ENCODE peak calls at places on chromosomes 5 and 9, in nine cellular contexts. O is PC-3; K is cardiac muscle cell; X is CD8-positive, alpha-beta memory T cell; F is GM06990; Q is AG04450; J is esophagus squamous epithelium; U is tibial artery; E is OCI-LY7. D is an unnamed sample.

GRCh38 chr5:2430606-2431005 is 320.9 kb downstream of the IRX2 start:
- DNase-seq in K (no peak), U (no peak), Q (no peak), E (no peak), O (no peak), F (no peak), X (no peak), J (no peak), D (peak)

GRCh38 chr5:30042677-30043076 is 1150.8 kb upstream of the CDH6 start:
- DNase-seq in U (no peak), O (no peak), F (no peak), Q (no peak), X (no peak), K (no peak), E (no peak), J (no peak), D (no peak)

GRCh38 chr9:113222482-113222841 is 1.1 kb downstream of the SLC31A1 start:
- DNase-seq in E (no peak), K (peak), J (no peak), F (no peak), O (no peak), X (no peak), U (no peak), Q (no peak), D (peak)

GRCh38 chr5:138654281-138654867 is 79.2 kb upstream of the HSPA9 start:
- DNase-seq in Q (peak), F (peak), U (no peak), J (no peak), K (no peak), E (no peak), X (peak), O (peak), D (peak)

GRCh38 chr5:111942661-111943401 is 185.8 kb upstream of the NREP start:
- DNase-seq in U (no peak), Q (no peak), E (no peak), X (no peak), J (no peak), K (no peak), O (no peak), F (no peak), D (no peak)

GRCh38 chr5:36728697-36729543 is 122.5 kb downstream of the SLC1A3 start:
- DNase-seq in Q (peak), J (no peak), K (peak), X (peak), E (peak), U (no peak), O (peak), F (no peak), D (peak)

GRCh38 chr5:78610163-78610583 is 38.4 kb downstream of the LHFPL2 start:
- DNase-seq in X (no peak), K (no peak), Q (no peak), U (no peak), E (no peak), F (no peak), O (no peak), J (no peak), D (no peak)

GRCh38 chr5:146965781-146966659 is 87.5 kb upstream of the PPP2R2B start:
- DNase-seq in Q (peak), J (no peak), F (no peak), E (peak), U (peak), K (peak), X (peak), O (peak), D (peak)

GRCh38 chr5:141478321-141478945 is 2.7 kb downstream of the PCDHGC3 start:
- DNase-seq in J (no peak), U (no peak), E (no peak), Q (no peak), X (no peak), F (no peak), K (no peak), O (no peak), D (peak)
- H3K4me3 ChIP-seq in J (peak), U (peak), E (peak), Q (peak), X (no peak), F (no peak), K (no peak), O (no peak), D (no peak)

GRCh38 chr5:134223406-134224251 is 2.2 kb downstream of the PPP2CA start:
- DNase-seq in Q (no peak), U (no peak), O (peak), E (no peak), K (no peak), F (no peak), X (no peak), J (no peak), D (peak)
- H3K4me3 ChIP-seq in Q (peak), U (peak), O (peak), E (peak), K (peak), F (peak), X (peak), J (peak), D (peak)

DNA sequence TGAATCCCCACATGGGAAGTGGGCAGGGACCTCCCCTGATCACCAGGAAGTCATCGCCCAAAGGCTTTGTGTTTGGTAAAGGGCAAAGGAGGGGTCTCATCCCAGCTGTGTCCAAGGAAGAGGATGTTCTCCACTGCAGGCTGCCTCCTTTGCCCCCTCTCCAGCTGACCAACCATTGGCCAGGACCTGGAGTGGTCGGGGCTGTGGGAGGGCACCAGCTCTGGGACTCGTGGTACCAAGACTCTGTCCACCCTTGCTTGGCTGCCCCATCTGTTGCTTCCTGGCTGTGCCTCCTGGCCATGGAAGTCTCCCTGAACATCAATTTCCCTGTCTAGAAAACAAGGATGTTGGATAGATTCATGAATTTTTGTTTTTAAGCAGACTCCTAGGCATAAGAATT is 34.1 kb downstream of the COL15A1 start:
- DNase-seq in Q (no peak), K (no peak), F (no peak), J (no peak), E (no peak), X (no peak), U (no peak), O (no peak), D (no peak)
- H3K4me3 ChIP-seq in Q (no peak), K (no peak), F (no peak), J (no peak), E (no peak), X (no peak), U (no peak), O (no peak), D (no peak)

DNA sequence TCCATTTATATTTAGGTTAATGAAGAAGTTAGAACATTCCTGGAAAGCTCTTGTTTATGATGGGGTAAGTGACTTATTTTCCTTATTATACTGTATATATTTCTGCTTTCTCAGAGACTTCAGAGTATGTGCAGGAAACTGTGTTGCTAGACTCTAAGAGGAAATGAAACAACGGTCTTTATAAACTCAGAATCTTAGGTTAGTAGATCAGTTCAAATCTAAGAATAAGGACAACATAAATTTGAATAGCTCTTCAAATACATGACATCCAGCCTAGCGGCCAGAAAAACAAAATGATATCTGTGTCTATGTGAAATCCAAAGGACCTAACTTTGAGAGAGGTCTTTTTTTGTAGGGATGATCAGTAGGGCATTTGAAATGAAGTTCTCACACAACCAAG is 94.2 kb downstream of the PRKACG start:
- DNase-seq in O (no peak), F (no peak), J (no peak), U (no peak), K (no peak), E (peak), Q (no peak), X (no peak), D (no peak)
- H3K4me3 ChIP-seq in O (no peak), F (no peak), J (no peak), U (no peak), K (no peak), E (no peak), Q (no peak), X (no peak), D (no peak)

DNA sequence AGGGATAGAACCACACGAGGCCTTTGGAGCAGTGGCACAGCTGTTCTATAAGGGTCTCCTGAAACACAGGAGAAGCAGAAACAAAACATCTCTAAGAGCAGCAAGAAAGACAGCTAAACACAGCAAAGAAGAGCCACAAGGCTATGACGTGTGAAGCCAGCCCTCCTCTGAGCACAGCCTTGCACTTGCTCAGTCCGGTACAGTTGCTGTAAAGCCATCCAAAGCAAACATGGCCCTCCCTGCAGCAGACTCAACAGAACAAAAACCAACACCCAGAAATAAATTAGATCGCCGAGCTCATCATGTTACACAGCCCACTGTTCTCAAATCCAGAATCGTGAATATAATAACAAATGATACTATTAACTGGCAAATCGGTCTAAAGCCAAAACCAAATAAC is 2.6 kb upstream of the GZMK start:
- DNase-seq in X (no peak), E (no peak), Q (no peak), K (no peak), U (no peak), O (no peak), F (no peak), J (no peak), D (no peak)
- H3K4me3 ChIP-seq in X (peak), E (no peak), Q (no peak), K (no peak), U (no peak), O (no peak), F (no peak), J (no peak), D (no peak)

GRCh38 chr5:163460562-163461176 is at the start of gene HMMR:
- DNase-seq in Q (no peak), K (peak), J (no peak), X (no peak), F (no peak), O (peak), U (peak), E (peak), D (no peak)
- H3K4me3 ChIP-seq in Q (peak), K (peak), J (peak), X (peak), F (peak), O (peak), U (peak), E (peak), D (peak)

GRCh38 chr5:10724799-10725507 is 36.1 kb downstream of the DAP start:
- DNase-seq in Q (peak), U (peak), F (no peak), K (no peak), J (no peak), X (no peak), O (peak), E (no peak), D (no peak)
- H3K4me3 ChIP-seq in Q (no peak), U (peak), F (no peak), K (no peak), J (no peak), X (no peak), O (peak), E (no peak), D (no peak)